ENCODE peak calls at places on chromosomes 7 and 10, in five cellular contexts. E, F, C, Q and S are unnamed samples.

GRCh38 chr10:89185658-89186057 is 21.5 kb downstream of the CH25H start:
- DNase-seq in E (no peak), F (peak; percentile 58), C (no peak), Q (peak; percentile 23), S (no peak)

GRCh38 chr7:77759294-77759889 is 38.8 kb downstream of the TMEM60 start:
- DNase-seq in E (peak; percentile 75), F (peak; percentile 76), C (peak; percentile 62), Q (peak; percentile 84), S (peak; percentile 39)

GRCh38 chr10:117612113-117612512 is 69.6 kb downstream of the EMX2 start:
- DNase-seq in E (no peak), F (no peak), C (no peak), Q (no peak), S (no peak)

GRCh38 chr10:86344714-86345161 is 21.9 kb downstream of the GRID1 start:
- DNase-seq in E (no peak), F (no peak), C (peak; percentile 16), Q (no peak), S (no peak)

GRCh38 chr10:97701438-97702064 is 12.0 kb upstream of the MARVELD1 start:
- DNase-seq in E (peak; percentile 70), F (peak; percentile 77), C (peak; percentile 86), Q (peak; percentile 85), S (peak; percentile 75)

GRCh38 chr10:725786-726185 is 36.3 kb upstream of the DIP2C start:
- DNase-seq in E (no peak), F (no peak), C (peak; percentile 69), Q (peak; percentile 9), S (no peak)

GRCh38 chr7:158365332-158365731 is 222.3 kb downstream of the PTPRN2 start:
- DNase-seq in E (no peak), F (no peak), C (no peak), Q (no peak), S (no peak)

GRCh38 chr10:42943025-42943818 is 133.6 kb upstream of the RET start:
- DNase-seq in E (no peak), F (no peak), C (no peak), Q (no peak), S (no peak)

GRCh38 chr10:7902413-7902812 is 84.1 kb downstream of the TAF3 start:
- DNase-seq in E (no peak), F (no peak), C (no peak), Q (no peak), S (no peak)

GRCh38 chr7:105336009-105336408 is 52.7 kb downstream of the SRPK2 start:
- DNase-seq in E (no peak), F (peak; percentile 20), C (peak; percentile 25), Q (peak; percentile 49), S (no peak)

GRCh38 chr7:100929811-100930174 is 19.5 kb upstream of the MUC3A start:
- DNase-seq in E (no peak), F (no peak), C (no peak), Q (no peak), S (no peak)

GRCh38 chr7:91995391-91995790 is 54.7 kb downstream of the AKAP9 start:
- DNase-seq in E (no peak), F (no peak), C (no peak), Q (no peak), S (no peak)

GRCh38 chr10:119344381-119344780 is 137.0 kb downstream of the GRK5 start:
- DNase-seq in E (no peak), F (no peak), C (no peak), Q (no peak), S (no peak)

GRCh38 chr10:839550-840205 is 91.8 kb downstream of the LARP4B start:
- DNase-seq in E (no peak), F (no peak), C (no peak), Q (no peak), S (peak; percentile 13)

GRCh38 chr7:80918406-80918805 is 445 bp downstream of the SEMA3C start:
- DNase-seq in E (peak; percentile 20), F (no peak), C (peak; percentile 60), Q (no peak), S (no peak)

GRCh38 chr10:95792874-95793285 is 36.9 kb downstream of the ENTPD1 start:
- DNase-seq in E (no peak), F (peak; percentile 72), C (peak; percentile 53), Q (peak; percentile 43), S (no peak)

GRCh38 chr7:140033036-140033435 is 29.7 kb downstream of the PARP12 start:
- DNase-seq in E (no peak), F (peak; percentile 74), C (peak; percentile 51), Q (no peak), S (peak; percentile 21)

GRCh38 chr7:74403521-74404387 is 50.0 kb upstream of the GTF2IRD1 start:
- DNase-seq in E (no peak), F (no peak), C (no peak), Q (no peak), S (no peak)
- H3K4me3 ChIP-seq in E (no peak overlapping the region), F (no peak overlapping the region), C (no peak overlapping the region), Q (no peak overlapping the region), S (no peak overlapping the region)

GRCh38 chr7:55131421-55131929 is 112.7 kb downstream of the EGFR start:
- DNase-seq in E (peak; percentile 27), F (peak; percentile 47), C (no peak), Q (peak; percentile 55), S (no peak)
- H3K4me1 ChIP-seq in E (peaks cover 27% of the 10 kb centered on the region), F (peaks cover 49% of the 10 kb centered on the region), C (peaks cover 80% of the 10 kb centered on the region), Q (peaks cover 62% of the 10 kb centered on the region), S (peaks cover 77% of the 10 kb centered on the region)

DNA sequence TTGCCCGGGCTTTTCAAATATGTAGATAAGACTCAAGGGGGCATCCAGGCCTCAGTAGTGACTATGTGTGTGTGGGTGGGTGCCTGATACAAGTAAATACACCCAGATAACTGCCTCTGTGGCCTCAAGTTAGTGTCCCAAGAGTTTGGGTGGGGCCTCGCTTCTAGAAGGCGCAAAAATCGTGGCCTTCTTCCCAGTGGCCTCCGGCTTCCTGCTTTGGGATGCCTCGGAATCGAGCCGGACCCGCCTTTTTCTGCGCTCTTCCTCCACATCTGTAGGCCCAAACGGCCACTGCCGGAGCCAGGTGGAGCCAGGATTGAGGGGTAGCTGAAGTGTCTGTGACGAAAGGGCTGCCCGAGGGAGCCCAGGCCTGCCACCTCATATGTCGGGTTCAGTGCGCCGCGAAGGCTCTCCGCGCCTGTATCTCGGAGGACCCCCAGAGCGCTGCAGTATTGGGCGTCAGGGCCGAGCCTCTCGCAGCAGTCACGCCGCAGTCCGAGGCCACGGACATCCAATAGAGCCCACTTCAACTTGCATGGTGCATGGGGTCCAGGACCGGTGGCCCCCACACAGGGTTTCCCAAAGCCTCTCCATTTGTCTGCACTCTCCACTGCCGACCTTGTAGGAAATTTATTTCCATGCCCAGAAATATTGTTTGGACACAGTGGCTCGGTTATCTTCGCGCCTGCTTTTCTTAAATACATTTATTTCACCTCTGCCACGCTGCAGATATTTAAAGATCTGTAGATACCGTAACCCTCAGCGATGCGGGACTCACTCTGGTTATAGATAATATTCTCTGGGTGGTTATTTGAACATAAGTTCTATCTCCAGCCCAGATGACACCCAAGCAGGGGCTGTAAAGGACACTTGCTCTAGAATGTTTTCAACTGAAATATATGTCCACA is 4.8 kb upstream of the ZNF503 start:
- DNase-seq in E (peak; percentile 21), F (no peak), C (no peak), Q (no peak), S (peak; percentile 58)
- H3K4me2 ChIP-seq in E (no peak overlapping the region), F (no peak overlapping the region), C (no peak overlapping the region), Q (no peak overlapping the region), S (peak overlapping the region; percentile 97)

GRCh38 chr7:106372121-106372520 is 87.3 kb upstream of the NAMPT start:
- DNase-seq in E (no peak), F (peak; percentile 15), C (peak; percentile 55), Q (no peak), S (peak; percentile 12)
- H3K4me3 ChIP-seq in E (no peak overlapping the region), F (no peak overlapping the region), C (no peak overlapping the region), Q (no peak overlapping the region), S (no peak overlapping the region)

GRCh38 chr10:114526112-114526496 is 121.8 kb upstream of the AFAP1L2 start:
- DNase-seq in E (no peak), F (peak; percentile 16), C (no peak), Q (peak; percentile 31), S (no peak)

GRCh38 chr10:114525368-114525949 is 121.2 kb upstream of the AFAP1L2 start:
- DNase-seq in E (no peak), F (no peak), C (no peak), Q (no peak), S (peak; percentile 74)

GRCh38 chr10:114526497-114527238 is 122.4 kb upstream of the AFAP1L2 start:
- DNase-seq in E (peak; percentile 77), F (peak; percentile 65), C (peak; percentile 66), Q (peak; percentile 55), S (peak; percentile 91)

GRCh38 chr10:114521250-114521649 is 116.9 kb upstream of the AFAP1L2 start:
- DNase-seq in E (no peak), F (no peak), C (no peak), Q (no peak), S (no peak)

DNA sequence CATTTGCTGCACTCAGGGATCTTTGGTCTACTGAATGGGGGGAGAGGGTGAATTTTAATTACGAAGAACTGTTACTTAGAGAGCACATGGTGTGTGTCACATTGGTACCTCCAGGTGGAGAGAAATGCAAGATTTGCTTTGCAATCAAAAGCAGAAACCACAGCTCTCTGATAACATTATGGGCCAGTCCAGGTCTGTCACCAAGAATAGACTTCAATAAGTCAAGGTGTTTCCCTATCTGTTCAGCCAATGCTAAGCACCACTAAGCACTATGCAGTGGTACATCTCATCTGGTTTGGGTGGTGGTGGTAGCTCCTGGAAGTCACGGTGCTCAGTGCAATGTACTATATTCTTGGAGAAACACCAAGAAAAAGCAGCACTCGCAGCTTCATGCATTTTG is 119.6 kb upstream of the AFAP1L2 start:
- DNase-seq in E (no peak), F (no peak), C (no peak), Q (no peak), S (no peak)
- H3K4me1 ChIP-seq in E (peaks cover 23% of the 10 kb centered on the region), F (peaks cover 11% of the 10 kb centered on the region), C (peaks cover 11% of the 10 kb centered on the region), Q (peaks cover 10% of the 10 kb centered on the region), S (peaks cover 29% of the 10 kb centered on the region)

GRCh38 chr10:81219758-81220157 is 655.2 kb upstream of the NRG3 start:
- DNase-seq in E (no peak), F (no peak), C (no peak), Q (no peak), S (no peak)
- H3K4me2 ChIP-seq in E (no peak overlapping the region), F (no peak overlapping the region), C (no peak overlapping the region), Q (no peak overlapping the region), S (no peak overlapping the region)